ENCODE peak calls at places on chromosomes 13 and 19, in seven cellular contexts. One of them, this sample, is unnamed.

GRCh38 chr13:78137404-78138142 is 218.9 kb upstream of the EDNRB start:
- DNase-seq in ovary: no peak
- DNase-seq in PC-3: peak; percentile 78
- DNase-seq in right atrium auricular region: no peak
- DNase-seq in uterus: no peak
- DNase-seq in right cardiac atrium: no peak
- DNase-seq in tibial nerve: no peak
- DNase-seq in this sample: no peak

GRCh38 chr13:40120781-40121180 is 465.3 kb downstream of the COG6 start:
- DNase-seq in ovary: no peak
- DNase-seq in PC-3: no peak
- DNase-seq in right atrium auricular region: no peak
- DNase-seq in uterus: no peak
- DNase-seq in right cardiac atrium: no peak
- DNase-seq in tibial nerve: no peak
- DNase-seq in this sample: no peak

GRCh38 chr13:48066310-48066989 is 28.5 kb downstream of the MED4 start:
- DNase-seq in ovary: no peak
- DNase-seq in PC-3: no peak
- DNase-seq in right atrium auricular region: no peak
- DNase-seq in uterus: no peak
- DNase-seq in right cardiac atrium: no peak
- DNase-seq in tibial nerve: no peak
- DNase-seq in this sample: no peak

GRCh38 chr13:113990321-113990837 is 16.5 kb upstream of the C13orf46 start:
- DNase-seq in ovary: no peak
- DNase-seq in PC-3: no peak
- DNase-seq in right atrium auricular region: no peak
- DNase-seq in uterus: peak; percentile 7
- DNase-seq in right cardiac atrium: no peak
- DNase-seq in tibial nerve: peak; percentile 7
- DNase-seq in this sample: no peak

GRCh38 chr19:23996549-23996948 is 81.9 kb downstream of the ZNF726 start:
- DNase-seq in ovary: no peak
- DNase-seq in PC-3: peak; percentile 20
- DNase-seq in right atrium auricular region: no peak
- DNase-seq in uterus: no peak
- DNase-seq in right cardiac atrium: no peak
- DNase-seq in tibial nerve: no peak
- DNase-seq in this sample: no peak

GRCh38 chr13:30307966-30308290 is 577 bp upstream of the KATNAL1 start:
- DNase-seq in ovary: no peak
- DNase-seq in PC-3: no peak
- DNase-seq in right atrium auricular region: no peak
- DNase-seq in uterus: no peak
- DNase-seq in right cardiac atrium: no peak
- DNase-seq in tibial nerve: no peak
- DNase-seq in this sample: no peak

GRCh38 chr13:41463823-41464602 is 6.7 kb downstream of the RGCC start:
- DNase-seq in ovary: no peak
- DNase-seq in PC-3: no peak
- DNase-seq in right atrium auricular region: no peak
- DNase-seq in uterus: no peak
- DNase-seq in right cardiac atrium: peak; percentile 24
- DNase-seq in tibial nerve: no peak
- DNase-seq in this sample: no peak

GRCh38 chr19:55666343-55667005 is 8.6 kb upstream of the EPN1 start:
- DNase-seq in ovary: no peak
- DNase-seq in PC-3: no peak
- DNase-seq in right atrium auricular region: no peak
- DNase-seq in uterus: no peak
- DNase-seq in right cardiac atrium: no peak
- DNase-seq in tibial nerve: no peak
- DNase-seq in this sample: no peak

GRCh38 chr19:11066326-11066725 is 22.9 kb upstream of the LDLR start:
- DNase-seq in ovary: no peak
- DNase-seq in PC-3: no peak
- DNase-seq in right atrium auricular region: no peak
- DNase-seq in uterus: no peak
- DNase-seq in right cardiac atrium: no peak
- DNase-seq in tibial nerve: no peak
- DNase-seq in this sample: no peak

GRCh38 chr19:20070691-20071090 is 7.1 kb upstream of the ZNF90 start:
- DNase-seq in ovary: no peak
- DNase-seq in PC-3: no peak
- DNase-seq in right atrium auricular region: no peak
- DNase-seq in uterus: no peak
- DNase-seq in right cardiac atrium: no peak
- DNase-seq in tibial nerve: no peak
- DNase-seq in this sample: no peak

GRCh38 chr19:34269968-34270621 is 15.7 kb downstream of the GARRE1 start:
- DNase-seq in ovary: peak; percentile 38
- DNase-seq in PC-3: peak; percentile 78
- DNase-seq in right atrium auricular region: peak; percentile 78
- DNase-seq in uterus: peak; percentile 24
- DNase-seq in right cardiac atrium: peak; percentile 70
- DNase-seq in tibial nerve: no peak
- DNase-seq in this sample: peak; percentile 69

GRCh38 chr13:25059943-25060342 is 36.0 kb upstream of the PABPC3 start:
- DNase-seq in ovary: no peak
- DNase-seq in PC-3: no peak
- DNase-seq in right atrium auricular region: no peak
- DNase-seq in uterus: no peak
- DNase-seq in right cardiac atrium: no peak
- DNase-seq in tibial nerve: no peak
- DNase-seq in this sample: no peak

GRCh38 chr19:7670150-7670784 is 1.4 kb downstream of the RETN start:
- DNase-seq in ovary: no peak
- DNase-seq in PC-3: no peak
- DNase-seq in right atrium auricular region: no peak
- DNase-seq in uterus: no peak
- DNase-seq in right cardiac atrium: no peak
- DNase-seq in tibial nerve: no peak
- DNase-seq in this sample: no peak

GRCh38 chr19:12779162-12779993 is 4.0 kb upstream of the HOOK2 start:
- DNase-seq in ovary: peak; percentile 85
- DNase-seq in PC-3: peak; percentile 27
- DNase-seq in right atrium auricular region: peak; percentile 80
- DNase-seq in uterus: peak; percentile 75
- DNase-seq in right cardiac atrium: peak; percentile 90
- DNase-seq in tibial nerve: no peak
- DNase-seq in this sample: no peak

GRCh38 chr19:28488006-28488405 is 724.9 kb downstream of the UQCRFS1 start:
- DNase-seq in ovary: no peak
- DNase-seq in PC-3: no peak
- DNase-seq in right atrium auricular region: no peak
- DNase-seq in uterus: no peak
- DNase-seq in right cardiac atrium: no peak
- DNase-seq in tibial nerve: no peak
- DNase-seq in this sample: no peak

GRCh38 chr19:16585808-16586476 is 13.7 kb upstream of the SLC35E1 start:
- DNase-seq in ovary: no peak
- DNase-seq in PC-3: no peak
- DNase-seq in right atrium auricular region: no peak
- DNase-seq in uterus: no peak
- DNase-seq in right cardiac atrium: no peak
- DNase-seq in tibial nerve: no peak
- DNase-seq in this sample: no peak
- H3K4me1 ChIP-seq in ovary: peaks cover 22% of the 10 kb centered on the region
- H3K4me1 ChIP-seq in PC-3: peaks cover 15% of the 10 kb centered on the region
- H3K4me1 ChIP-seq in right atrium auricular region: no peaks in the 10 kb centered on the region
- H3K4me1 ChIP-seq in uterus: peaks cover 24% of the 10 kb centered on the region
- H3K4me1 ChIP-seq in right cardiac atrium: peaks cover 51% of the 10 kb centered on the region
- H3K4me1 ChIP-seq in tibial nerve: peaks cover 95% of the 10 kb centered on the region
- H3K4me1 ChIP-seq in this sample: peaks cover 67% of the 10 kb centered on the region

GRCh38 chr13:33725340-33725739 is 92.6 kb upstream of the RFC3 start:
- DNase-seq in ovary: no peak
- DNase-seq in PC-3: no peak
- DNase-seq in right atrium auricular region: no peak
- DNase-seq in uterus: no peak
- DNase-seq in right cardiac atrium: no peak
- DNase-seq in tibial nerve: no peak
- DNase-seq in this sample: no peak
- H3K4me1 ChIP-seq in ovary: peaks cover 1% of the 10 kb centered on the region
- H3K4me1 ChIP-seq in PC-3: peaks cover 15% of the 10 kb centered on the region
- H3K4me1 ChIP-seq in right atrium auricular region: no peaks in the 10 kb centered on the region
- H3K4me1 ChIP-seq in uterus: peaks cover 6% of the 10 kb centered on the region
- H3K4me1 ChIP-seq in right cardiac atrium: peaks cover 2% of the 10 kb centered on the region
- H3K4me1 ChIP-seq in tibial nerve: peaks cover 57% of the 10 kb centered on the region
- H3K4me1 ChIP-seq in this sample: no peaks in the 10 kb centered on the region

DNA sequence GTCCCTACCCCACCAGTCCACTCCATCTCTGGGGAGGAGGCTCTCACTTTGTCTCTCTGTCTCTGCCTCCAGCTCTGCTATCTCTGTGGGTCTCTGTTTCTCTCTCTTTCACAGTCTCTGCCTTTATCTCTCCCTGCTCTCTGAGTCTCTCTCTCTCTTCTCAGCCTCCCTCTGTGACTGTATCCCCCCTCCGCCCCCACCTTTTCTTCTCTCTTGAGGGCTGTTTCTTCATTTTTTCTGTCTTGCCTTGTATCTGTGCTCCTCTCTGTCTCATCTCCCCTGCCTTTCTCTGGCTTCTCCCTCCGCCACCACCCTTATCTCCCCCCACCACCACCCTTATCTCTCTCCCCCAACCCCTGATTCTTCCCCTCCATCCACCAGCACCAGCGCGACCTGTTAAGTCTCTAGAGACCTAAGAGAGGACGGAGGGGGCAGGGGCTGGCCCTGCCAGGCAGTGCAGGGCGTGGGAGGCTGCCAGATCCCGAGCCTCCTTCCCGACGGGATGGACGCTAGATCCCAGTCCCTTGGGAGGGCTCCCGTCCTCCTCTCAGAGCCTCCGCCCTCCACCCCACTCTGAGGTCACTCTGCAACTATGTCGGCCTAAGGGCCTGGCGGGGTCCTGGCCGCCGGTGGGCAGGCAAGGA is 1.0 kb downstream of the AXL start:
- DNase-seq in ovary: peak; percentile 64
- DNase-seq in PC-3: peak; percentile 27
- DNase-seq in right atrium auricular region: no peak
- DNase-seq in uterus: peak; percentile 66
- DNase-seq in right cardiac atrium: peak; percentile 80
- DNase-seq in tibial nerve: peak; percentile 33
- DNase-seq in this sample: no peak
- H3K4me1 ChIP-seq in ovary: peaks cover 6% of the 10 kb centered on the region
- H3K4me1 ChIP-seq in PC-3: peaks cover 44% of the 10 kb centered on the region
- H3K4me1 ChIP-seq in right atrium auricular region: no peaks in the 10 kb centered on the region
- H3K4me1 ChIP-seq in uterus: peaks cover 2% of the 10 kb centered on the region
- H3K4me1 ChIP-seq in right cardiac atrium: peaks cover 2% of the 10 kb centered on the region
- H3K4me1 ChIP-seq in tibial nerve: peaks cover 70% of the 10 kb centered on the region
- H3K4me1 ChIP-seq in this sample: no peaks in the 10 kb centered on the region

DNA sequence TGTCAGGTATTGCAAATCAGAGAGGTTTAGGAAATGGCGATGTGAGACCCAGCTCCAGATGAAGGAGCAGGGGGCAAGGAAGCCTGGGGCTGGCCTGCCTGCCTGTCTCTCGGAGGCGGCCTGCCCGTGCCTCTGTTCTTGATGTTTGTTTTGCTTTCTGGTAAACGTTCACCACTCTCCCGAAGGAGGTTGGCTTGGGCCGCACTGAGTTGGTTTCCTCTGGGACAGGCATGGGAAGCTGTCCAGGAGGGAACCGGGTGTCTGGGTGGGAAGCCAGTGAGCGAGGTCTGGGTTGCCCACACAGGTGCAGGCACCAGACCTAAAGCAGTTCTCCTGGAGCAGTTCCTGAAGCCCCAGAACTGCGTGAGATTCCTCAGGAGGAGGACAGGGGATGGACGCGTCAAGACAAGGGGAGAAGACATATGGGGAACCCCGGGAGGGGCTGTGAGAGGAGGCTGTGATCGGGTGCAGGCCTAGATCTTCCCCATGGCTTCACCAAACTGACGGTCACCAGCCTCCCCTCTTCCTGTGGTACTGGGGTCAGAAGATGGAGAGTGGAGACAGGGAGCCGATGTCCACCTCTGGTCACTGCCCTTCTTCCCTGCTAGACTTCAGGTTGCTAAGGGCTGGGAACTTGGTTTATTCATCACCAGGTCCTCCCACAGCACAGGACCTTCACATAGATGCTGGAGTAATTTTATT is 15.2 kb downstream of the COL4A2 start:
- DNase-seq in ovary: no peak
- DNase-seq in PC-3: no peak
- DNase-seq in right atrium auricular region: peak; percentile 50
- DNase-seq in uterus: no peak
- DNase-seq in right cardiac atrium: no peak
- DNase-seq in tibial nerve: no peak
- DNase-seq in this sample: no peak
- H3K4me1 ChIP-seq in ovary: peaks cover 12% of the 10 kb centered on the region
- H3K4me1 ChIP-seq in PC-3: peaks cover 37% of the 10 kb centered on the region
- H3K4me1 ChIP-seq in right atrium auricular region: no peaks in the 10 kb centered on the region
- H3K4me1 ChIP-seq in uterus: peaks cover 6% of the 10 kb centered on the region
- H3K4me1 ChIP-seq in right cardiac atrium: peaks cover 28% of the 10 kb centered on the region
- H3K4me1 ChIP-seq in tibial nerve: peaks cover 89% of the 10 kb centered on the region
- H3K4me1 ChIP-seq in this sample: no peaks in the 10 kb centered on the region

GRCh38 chr19:18385675-18386542 is at the start of gene GDF15:
- DNase-seq in ovary: peak; percentile 48
- DNase-seq in PC-3: peak; percentile 50
- DNase-seq in right atrium auricular region: no peak
- DNase-seq in uterus: peak; percentile 56
- DNase-seq in right cardiac atrium: peak; percentile 52
- DNase-seq in tibial nerve: peak; percentile 47
- DNase-seq in this sample: no peak
- H3K4me1 ChIP-seq in ovary: peaks cover 1% of the 10 kb centered on the region
- H3K4me1 ChIP-seq in PC-3: peaks cover 6% of the 10 kb centered on the region
- H3K4me1 ChIP-seq in right atrium auricular region: no peaks in the 10 kb centered on the region
- H3K4me1 ChIP-seq in uterus: no peaks in the 10 kb centered on the region
- H3K4me1 ChIP-seq in right cardiac atrium: no peaks in the 10 kb centered on the region
- H3K4me1 ChIP-seq in tibial nerve: peaks cover 37% of the 10 kb centered on the region
- H3K4me1 ChIP-seq in this sample: peaks cover 9% of the 10 kb centered on the region